ENCODE peak calls at places on chromosome 12, in six cellular contexts. P, V, I, M, U and C are unnamed samples.

GRCh38 chr12:34097213-34097612 is 74.9 kb downstream of the ALG10 start:
- DNase-seq in P (no peak), V (no peak), I (no peak), M (no peak), U (no peak), C (no peak)

GRCh38 chr12:132209654-132210222 is 65.5 kb downstream of the NOC4L start:
- DNase-seq in P (no peak), V (no peak), I (no peak), M (no peak), U (no peak), C (no peak)

GRCh38 chr12:45768194-45768593 is 38.7 kb downstream of the ARID2 start:
- DNase-seq in P (no peak), V (no peak), I (no peak), M (no peak), U (no peak), C (no peak)

GRCh38 chr12:52084491-52085231 is 5.2 kb downstream of the SMIM41 start:
- DNase-seq in P (no peak), V (no peak), I (no peak), M (no peak), U (no peak), C (no peak)

GRCh38 chr12:61546296-61546695 is 713.9 kb upstream of the USP15 start:
- DNase-seq in P (no peak), V (no peak), I (peak), M (no peak), U (no peak), C (no peak)

GRCh38 chr12:47828967-47829482 is 9.3 kb upstream of the HDAC7 start:
- DNase-seq in P (peak), V (no peak), I (peak), M (peak), U (no peak), C (peak)

GRCh38 chr12:110741795-110742717 is 635 bp downstream of the PPP1CC start:
- DNase-seq in P (no peak), V (peak), I (peak), M (peak), U (no peak), C (no peak)

GRCh38 chr12:59149995-59150642 is 229.8 kb upstream of the LRIG3 start:
- DNase-seq in P (no peak), V (peak), I (peak), M (no peak), U (no peak), C (no peak)

GRCh38 chr12:43835656-43836454 is at the start of gene TMEM117:
- DNase-seq in P (peak), V (peak), I (peak), M (peak), U (peak), C (peak)

GRCh38 chr12:11015775-11016430 is 6.5 kb downstream of the TAS2R19 start:
- DNase-seq in P (no peak), V (peak), I (no peak), M (no peak), U (no peak), C (no peak)

GRCh38 chr12:43896496-43896895 is 60.6 kb downstream of the TMEM117 start:
- DNase-seq in P (no peak), V (no peak), I (peak), M (no peak), U (no peak), C (no peak)

GRCh38 chr12:47085815-47086252 is 6.1 kb upstream of the AMIGO2 start:
- DNase-seq in P (no peak), V (no peak), I (peak), M (no peak), U (peak), C (no peak)

GRCh38 chr12:10636124-10636523 is 22.7 kb upstream of the MAGOHB start:
- DNase-seq in P (no peak), V (no peak), I (no peak), M (no peak), U (no peak), C (no peak)

GRCh38 chr12:24864796-24865125 is 84.1 kb downstream of the BCAT1 start:
- DNase-seq in P (no peak), V (no peak), I (peak), M (no peak), U (no peak), C (no peak)

GRCh38 chr12:48818831-48819590 is 715 bp downstream of the CACNB3 start:
- DNase-seq in P (no peak), V (no peak), I (no peak), M (peak), U (peak), C (peak)

GRCh38 chr12:94208433-94208921 is 60.1 kb downstream of the PLXNC1 start:
- DNase-seq in P (no peak), V (no peak), I (no peak), M (no peak), U (peak), C (no peak)

GRCh38 chr12:123150273-123150803 is 552 bp downstream of the PITPNM2 start:
- DNase-seq in P (peak), V (peak), I (peak), M (peak), U (peak), C (peak)

GRCh38 chr12:94171595-94171930 is 23.2 kb downstream of the PLXNC1 start:
- DNase-seq in P (no peak), V (no peak), I (no peak), M (no peak), U (no peak), C (no peak)

GRCh38 chr12:42761601-42762350 is 172.2 kb upstream of the PRICKLE1 start:
- DNase-seq in P (no peak), V (no peak), I (no peak), M (no peak), U (no peak), C (no peak)

GRCh38 chr12:107103516-107103915 is 10.2 kb upstream of the CRY1 start:
- DNase-seq in P (no peak), V (no peak), I (no peak), M (no peak), U (no peak), C (no peak)

GRCh38 chr12:132560831-132561783 is 49.3 kb downstream of the LRCOL1 start:
- DNase-seq in P (peak), V (peak), I (peak), M (no peak), U (peak), C (peak)

GRCh38 chr12:54004063-54004840 is 4.3 kb downstream of the HOXC9 start:
- DNase-seq in P (peak), V (no peak), I (peak), M (no peak), U (no peak), C (no peak)

GRCh38 chr12:68352067-68352466 is 19.9 kb upstream of the MDM1 start:
- DNase-seq in P (no peak), V (no peak), I (no peak), M (no peak), U (no peak), C (no peak)

GRCh38 chr12:131850856-131851559 is 22.8 kb downstream of the MMP17 start:
- DNase-seq in P (peak), V (no peak), I (no peak), M (no peak), U (peak), C (no peak)

GRCh38 chr12:127482950-127483349 is 784.0 kb upstream of the TMEM132C start:
- DNase-seq in P (no peak), V (no peak), I (no peak), M (no peak), U (no peak), C (no peak)

GRCh38 chr12:47073951-47074350 is 5.5 kb upstream of the PCED1B start:
- DNase-seq in P (no peak), V (no peak), I (no peak), M (no peak), U (no peak), C (no peak)

GRCh38 chr12:1634590-1635191 is 5.7 kb downstream of the WNT5B start:
- DNase-seq in P (peak), V (peak), I (peak), M (peak), U (peak), C (peak)

GRCh38 chr12:67394600-67394999 is 125.4 kb downstream of the CAND1 start:
- DNase-seq in P (peak), V (no peak), I (no peak), M (peak), U (no peak), C (peak)

GRCh38 chr12:78185109-78185508 is 354.4 kb downstream of the NAV3 start:
- DNase-seq in P (no peak), V (no peak), I (peak), M (no peak), U (no peak), C (no peak)

GRCh38 chr12:8687846-8688601 is 9.8 kb upstream of the RIMKLB start:
- DNase-seq in P (no peak), V (no peak), I (peak), M (peak), U (no peak), C (peak)

GRCh38 chr12:53791735-53792326 is 40.1 kb upstream of the CISTR start:
- DNase-seq in P (no peak), V (peak), I (peak), M (no peak), U (peak), C (no peak)

GRCh38 chr12:104413330-104413729 is 43.4 kb upstream of the CHST11 start:
- DNase-seq in P (no peak), V (no peak), I (no peak), M (no peak), U (no peak), C (no peak)

GRCh38 chr12:49342066-49342913 is 4.4 kb upstream of the DNAJC22 start:
- DNase-seq in P (peak), V (peak), I (peak), M (peak), U (peak), C (peak)